ENCODE peak calls at places on chromosomes 4 and X, in six cellular contexts. One of them, this sample, is unnamed.

GRCh38 chrX:111151764-111152163 is 55.8 kb downstream of the PAK3 start:
- DNase-seq in stimulated activated CD8-positive, alpha-beta memory T cell treated with anti-CD3 and anti-CD28 coated beads, Interleukin-15, amount 100 ng/mL, for 1 hour: no peak
- DNase-seq in NCI-H1092: no peak
- DNase-seq in AG09319: no peak
- DNase-seq in globus pallidus: no peak
- DNase-seq in Peyer's patch: no peak
- DNase-seq in this sample: no peak

GRCh38 chr4:122783301-122784215 is 43.1 kb upstream of the FGF2 start:
- DNase-seq in globus pallidus: no peak
- DNase-seq in NCI-H1092: no peak
- DNase-seq in AG09319: peak; percentile 60
- DNase-seq in Peyer's patch: no peak
- DNase-seq in stimulated activated CD8-positive, alpha-beta memory T cell treated with anti-CD3 and anti-CD28 coated beads, Interleukin-15, amount 100 ng/mL, for 1 hour: no peak
- DNase-seq in this sample: peak; percentile 17

GRCh38 chr4:150886597-150886996 is 128.5 kb downstream of the LRBA start:
- DNase-seq in globus pallidus: no peak
- DNase-seq in NCI-H1092: no peak
- DNase-seq in stimulated activated CD8-positive, alpha-beta memory T cell treated with anti-CD3 and anti-CD28 coated beads, Interleukin-15, amount 100 ng/mL, for 1 hour: no peak
- DNase-seq in Peyer's patch: no peak
- DNase-seq in AG09319: no peak
- DNase-seq in this sample: no peak

GRCh38 chrX:78747471-78747870 is at the start of gene LPAR4:
- DNase-seq in globus pallidus: no peak
- DNase-seq in AG09319: no peak
- DNase-seq in NCI-H1092: no peak
- DNase-seq in Peyer's patch: no peak
- DNase-seq in stimulated activated CD8-positive, alpha-beta memory T cell treated with anti-CD3 and anti-CD28 coated beads, Interleukin-15, amount 100 ng/mL, for 1 hour: no peak
- DNase-seq in this sample: peak; percentile 35

GRCh38 chr4:20193522-20193902 is 58.2 kb upstream of the SLIT2 start:
- DNase-seq in NCI-H1092: no peak
- DNase-seq in stimulated activated CD8-positive, alpha-beta memory T cell treated with anti-CD3 and anti-CD28 coated beads, Interleukin-15, amount 100 ng/mL, for 1 hour: no peak
- DNase-seq in AG09319: no peak
- DNase-seq in Peyer's patch: no peak
- DNase-seq in globus pallidus: no peak
- DNase-seq in this sample: no peak

GRCh38 chr4:79253930-79254329 is 71.9 kb downstream of the NAA11 start:
- DNase-seq in globus pallidus: no peak
- DNase-seq in NCI-H1092: no peak
- DNase-seq in Peyer's patch: no peak
- DNase-seq in stimulated activated CD8-positive, alpha-beta memory T cell treated with anti-CD3 and anti-CD28 coated beads, Interleukin-15, amount 100 ng/mL, for 1 hour: no peak
- DNase-seq in AG09319: no peak
- DNase-seq in this sample: no peak

GRCh38 chr4:109435635-109436034 is 2.0 kb downstream of the SEC24B start:
- DNase-seq in NCI-H1092: no peak
- DNase-seq in stimulated activated CD8-positive, alpha-beta memory T cell treated with anti-CD3 and anti-CD28 coated beads, Interleukin-15, amount 100 ng/mL, for 1 hour: no peak
- DNase-seq in globus pallidus: no peak
- DNase-seq in Peyer's patch: no peak
- DNase-seq in AG09319: no peak
- DNase-seq in this sample: no peak

GRCh38 chr4:73904491-73904890 is 35.3 kb downstream of the CXCL1 start:
- DNase-seq in globus pallidus: no peak
- DNase-seq in AG09319: no peak
- DNase-seq in Peyer's patch: no peak
- DNase-seq in stimulated activated CD8-positive, alpha-beta memory T cell treated with anti-CD3 and anti-CD28 coated beads, Interleukin-15, amount 100 ng/mL, for 1 hour: no peak
- DNase-seq in NCI-H1092: no peak
- DNase-seq in this sample: no peak

GRCh38 chr4:88706574-88706973 is 8.9 kb upstream of the NAP1L5 start:
- DNase-seq in Peyer's patch: no peak
- DNase-seq in NCI-H1092: peak; percentile 42
- DNase-seq in globus pallidus: peak; percentile 79
- DNase-seq in AG09319: peak; percentile 31
- DNase-seq in stimulated activated CD8-positive, alpha-beta memory T cell treated with anti-CD3 and anti-CD28 coated beads, Interleukin-15, amount 100 ng/mL, for 1 hour: no peak
- DNase-seq in this sample: peak; percentile 58

GRCh38 chr4:189176002-189176401 is 764.7 kb upstream of the FRG1 start:
- DNase-seq in stimulated activated CD8-positive, alpha-beta memory T cell treated with anti-CD3 and anti-CD28 coated beads, Interleukin-15, amount 100 ng/mL, for 1 hour: no peak
- DNase-seq in globus pallidus: no peak
- DNase-seq in NCI-H1092: no peak
- DNase-seq in AG09319: no peak
- DNase-seq in Peyer's patch: no peak
- DNase-seq in this sample: no peak

GRCh38 chr4:127708985-127709384 is 21.2 kb upstream of the SLC25A31 start:
- DNase-seq in globus pallidus: no peak
- DNase-seq in stimulated activated CD8-positive, alpha-beta memory T cell treated with anti-CD3 and anti-CD28 coated beads, Interleukin-15, amount 100 ng/mL, for 1 hour: no peak
- DNase-seq in AG09319: no peak
- DNase-seq in NCI-H1092: no peak
- DNase-seq in Peyer's patch: no peak
- DNase-seq in this sample: peak; percentile 53

GRCh38 chrX:110795645-110796510 is at the start of gene CHRDL1:
- DNase-seq in AG09319: no peak
- DNase-seq in NCI-H1092: peak; percentile 42
- DNase-seq in stimulated activated CD8-positive, alpha-beta memory T cell treated with anti-CD3 and anti-CD28 coated beads, Interleukin-15, amount 100 ng/mL, for 1 hour: no peak
- DNase-seq in Peyer's patch: no peak
- DNase-seq in globus pallidus: peak; percentile 17
- DNase-seq in this sample: peak; percentile 31

GRCh38 chr4:148790691-148791090 is 348.5 kb upstream of the NR3C2 start:
- DNase-seq in globus pallidus: no peak
- DNase-seq in NCI-H1092: no peak
- DNase-seq in AG09319: no peak
- DNase-seq in Peyer's patch: no peak
- DNase-seq in stimulated activated CD8-positive, alpha-beta memory T cell treated with anti-CD3 and anti-CD28 coated beads, Interleukin-15, amount 100 ng/mL, for 1 hour: no peak
- DNase-seq in this sample: no peak

This sample was measured in hepatocyte.